ENCODE peak calls at places on chromosomes 12 and 14, in four cellular contexts. T is WTC11, Z is HepG2, H is K562. N is an unnamed sample.

GRCh38 chr12:115213538-115213961 is 529.6 kb upstream of the TBX3 start:
- DNase-seq in T (peak), Z (no peak), H (no peak), N (no peak)

GRCh38 chr12:7059780-7060179 is 738 bp upstream of the C1S start:
- DNase-seq in T (no peak), Z (no peak), H (no peak), N (no peak)

GRCh38 chr12:114141916-114142564 is 175.9 kb upstream of the RBM19 start:
- DNase-seq in Z (no peak), H (no peak), T (peak), N (no peak)

GRCh38 chr12:98475565-98475908 is 39.9 kb upstream of the TMPO start:
- DNase-seq in H (no peak), T (no peak), Z (no peak), N (no peak)

GRCh38 chr12:120757226-120757742 is 31.7 kb downstream of the ACADS start:
- DNase-seq in T (no peak), H (no peak), Z (no peak), N (no peak)

GRCh38 chr12:52587563-52587962 is 13.7 kb downstream of the KRT72 start:
- DNase-seq in H (no peak), Z (no peak), T (peak), N (no peak)

GRCh38 chr14:30193791-30194407 is 266.3 kb upstream of the PRKD1 start:
- DNase-seq in Z (no peak), H (no peak), T (no peak), N (no peak)

GRCh38 chr12:24069532-24070395 is 120.3 kb upstream of the SOX5 start:
- DNase-seq in H (peak), Z (peak), T (peak), N (peak)

GRCh38 chr12:118025168-118025567 is 8.7 kb downstream of the RFC5 start:
- DNase-seq in Z (no peak), H (no peak), T (no peak), N (no peak)

GRCh38 chr12:89227774-89228173 is 124.5 kb downstream of the DUSP6 start:
- DNase-seq in H (no peak), T (no peak), Z (no peak), N (no peak)

GRCh38 chr14:70905316-70905715 is 1.9 kb upstream of the PCNX1 start:
- DNase-seq in Z (no peak), H (no peak), T (no peak), N (no peak)

GRCh38 chr14:68853749-68854148 is 60.9 kb upstream of the ZFP36L1 start:
- DNase-seq in T (no peak), H (no peak), Z (no peak), N (no peak)

GRCh38 chr12:122641976-122642375 is 61.2 kb downstream of the HCAR2 start:
- DNase-seq in T (no peak), Z (no peak), H (no peak), N (no peak)

GRCh38 chr12:42798811-42799438 is 209.4 kb upstream of the PRICKLE1 start:
- DNase-seq in T (no peak), H (no peak), Z (no peak), N (no peak)

GRCh38 chr12:110006115-110006514 is 6.9 kb downstream of the ANKRD13A start:
- DNase-seq in Z (no peak), H (no peak), T (no peak), N (no peak)

GRCh38 chr12:108967869-108968540 is 52.9 kb downstream of the SVOP start:
- DNase-seq in H (peak), T (no peak), Z (peak), N (peak)

GRCh38 chr12:12683725-12684124 is 12.3 kb downstream of the GPR19 start:
- DNase-seq in Z (no peak), H (no peak), T (no peak), N (no peak)

GRCh38 chr14:42224053-42224888 is 617.6 kb downstream of the LRFN5 start:
- DNase-seq in Z (peak), T (peak), H (peak), N (peak)

GRCh38 chr12:10453144-10453543 is at the start of gene KLRC1:
- DNase-seq in Z (no peak), T (no peak), H (no peak), N (no peak)

GRCh38 chr12:9134981-9135628 is 19.4 kb upstream of the A2M start:
- DNase-seq in H (peak), T (peak), Z (peak), N (peak)

GRCh38 chr12:41189395-41190251 is 1.5 kb downstream of the PDZRN4 start:
- DNase-seq in Z (no peak), H (no peak), T (peak), N (peak)

GRCh38 chr12:6754406-6754805 is 1.5 kb upstream of the MLF2 start:
- DNase-seq in T (no peak), Z (no peak), H (no peak), N (no peak)

GRCh38 chr14:23398348-23398747 is 9.7 kb downstream of the MYH6 start:
- DNase-seq in H (no peak), T (no peak), Z (no peak), N (no peak)

GRCh38 chr12:11827096-11827841 is 177.8 kb downstream of the ETV6 start:
- DNase-seq in H (no peak), Z (no peak), T (peak), N (peak)

GRCh38 chr14:35883677-35884293 is 57.6 kb downstream of the BRMS1L start:
- DNase-seq in Z (peak), H (no peak), T (no peak), N (peak)

GRCh38 chr12:5456025-5456424 is 24.1 kb downstream of the NTF3 start:
- DNase-seq in Z (no peak), T (no peak), H (no peak), N (no peak)

GRCh38 chr12:68468036-68468435 is 135.9 kb upstream of the MDM1 start:
- DNase-seq in H (no peak), Z (no peak), T (no peak), N (no peak)

GRCh38 chr14:79464468-79464867 is 746.8 kb downstream of the DIO2 start:
- DNase-seq in T (no peak), H (no peak), Z (no peak), N (no peak)

GRCh38 chr12:30847259-30847658 is 79.3 kb upstream of the TSPAN11 start:
- DNase-seq in Z (peak), H (peak), T (no peak), N (no peak)

GRCh38 chr14:97290977-97291376 is 493.8 kb downstream of the VRK1 start:
- DNase-seq in Z (no peak), T (no peak), H (no peak), N (no peak)

GRCh38 chr12:52901715-52902541 is 2.9 kb downstream of the KRT8 start:
- DNase-seq in Z (no peak), T (no peak), H (no peak), N (no peak)

GRCh38 chr12:49557187-49557916 is 10.6 kb downstream of the MCRS1 start:
- DNase-seq in Z (no peak), H (no peak), T (no peak), N (no peak)
- TF ChIP-seq ELF4 in Z (no peak), H (no peak), T (no peak), N (no peak)

DNA sequence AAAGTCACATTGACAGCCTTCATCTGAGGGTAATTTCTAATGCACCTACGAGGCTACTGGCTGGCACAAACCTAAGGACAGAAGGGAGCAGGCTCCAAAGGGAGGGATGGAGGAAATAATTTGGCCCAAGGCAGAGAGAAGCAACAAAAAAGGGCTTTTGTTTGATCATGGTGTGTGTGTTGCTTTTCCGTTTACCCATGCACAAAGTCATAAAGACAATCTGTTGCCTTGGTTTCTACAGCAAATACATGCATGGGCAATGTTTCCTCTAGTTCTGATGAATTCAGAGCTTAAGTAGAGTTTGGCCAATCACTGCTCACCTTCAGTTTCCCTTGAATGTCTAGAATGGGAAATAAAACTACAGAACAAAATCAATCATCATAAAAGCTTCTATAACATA is 262.5 kb upstream of the CAND1 start:
- DNase-seq in T (no peak), Z (no peak), H (no peak), N (no peak)
- TF ChIP-seq ELF4 in T (no peak), Z (no peak), H (no peak), N (no peak)

GRCh38 chr12:54882074-54882473 is 27.8 kb downstream of the MUCL1 start:
- DNase-seq in Z (no peak), H (no peak), T (no peak), N (no peak)

GRCh38 chr12:54879579-54879978 is 25.3 kb downstream of the MUCL1 start:
- DNase-seq in Z (no peak), H (no peak), T (no peak), N (no peak)

GRCh38 chr12:54879132-54879531 is 24.8 kb downstream of the MUCL1 start:
- DNase-seq in H (no peak), T (no peak), Z (no peak), N (no peak)
- TF ChIP-seq ELF4 in H (no peak), T (no peak), Z (no peak), N (no peak)

GRCh38 chr14:103696027-103696402 is 19.2 kb downstream of the XRCC3 start:
- DNase-seq in T (no peak), Z (no peak), H (no peak), N (no peak)
- TF ChIP-seq ELF4 in T (no peak), Z (no peak), H (no peak), N (no peak)

GRCh38 chr14:90514015-90514398 is 117.2 kb downstream of the CALM1 start:
- DNase-seq in Z (no peak), H (no peak), T (no peak), N (no peak)
- TF ChIP-seq ELF4 in Z (no peak), H (no peak), T (no peak), N (no peak)